ENCODE peak calls at places on chromosome 6, in five cellular contexts. M is GM12878, Y is prostate gland, J is stomach, U is HCT116. D is an unnamed sample.

GRCh38 chr6:109767961-109768360 is 76.9 kb downstream of the FIG4 start:
- DNase-seq in M (no peak), Y (no peak), J (no peak), U (no peak), D (no peak)

GRCh38 chr6:82239597-82239996 is 7.9 kb downstream of the IBTK start:
- DNase-seq in M (no peak), Y (no peak), J (no peak), U (no peak), D (no peak)

GRCh38 chr6:158014505-158015187 is 33.0 kb downstream of the SYNJ2 start:
- DNase-seq in M (no peak), Y (no peak), J (no peak), U (no peak), D (peak)

GRCh38 chr6:7247828-7248227 is 65.2 kb downstream of the SSR1 start:
- DNase-seq in M (no peak), Y (no peak), J (no peak), U (no peak), D (no peak)

GRCh38 chr6:45901777-45902650 is 113.6 kb downstream of the CLIC5 start:
- DNase-seq in M (no peak), Y (no peak), J (no peak), U (no peak), D (no peak)

GRCh38 chr6:110325197-110325596 is 33.0 kb downstream of the METTL24 start:
- DNase-seq in M (no peak), Y (peak), J (no peak), U (no peak), D (no peak)

GRCh38 chr6:108502826-108503225 is 57.9 kb upstream of the FOXO3 start:
- DNase-seq in M (no peak), Y (no peak), J (no peak), U (no peak), D (no peak)

GRCh38 chr6:41625442-41625841 is 12.8 kb upstream of the MDFI start:
- DNase-seq in M (no peak), Y (peak), J (no peak), U (no peak), D (no peak)

GRCh38 chr6:26358511-26358981 is 6.5 kb upstream of the BTN3A2 start:
- DNase-seq in M (peak), Y (no peak), J (no peak), U (no peak), D (no peak)

GRCh38 chr6:163577404-163577803 is 162.9 kb downstream of the QKI start:
- DNase-seq in M (no peak), Y (no peak), J (no peak), U (no peak), D (no peak)

GRCh38 chr6:137206562-137206961 is 12.6 kb downstream of the IFNGR1 start:
- DNase-seq in M (no peak), Y (no peak), J (no peak), U (no peak), D (no peak)

GRCh38 chr6:137210903-137211302 is 8.3 kb downstream of the IFNGR1 start:
- DNase-seq in M (no peak), Y (no peak), J (no peak), U (no peak), D (no peak)

GRCh38 chr6:137203256-137203655 is 15.9 kb downstream of the IFNGR1 start:
- DNase-seq in M (no peak), Y (no peak), J (no peak), U (no peak), D (no peak)

GRCh38 chr6:137211910-137212309 is 7.3 kb downstream of the IFNGR1 start:
- DNase-seq in M (no peak), Y (no peak), J (no peak), U (no peak), D (no peak)

GRCh38 chr6:137208279-137208678 is 10.9 kb downstream of the IFNGR1 start:
- DNase-seq in M (no peak), Y (no peak), J (no peak), U (no peak), D (no peak)
- TF ChIP-seq POLR2AphosphoS5 in M (no peak), Y (no peak), J (no peak), U (no peak), D (no peak)

DNA sequence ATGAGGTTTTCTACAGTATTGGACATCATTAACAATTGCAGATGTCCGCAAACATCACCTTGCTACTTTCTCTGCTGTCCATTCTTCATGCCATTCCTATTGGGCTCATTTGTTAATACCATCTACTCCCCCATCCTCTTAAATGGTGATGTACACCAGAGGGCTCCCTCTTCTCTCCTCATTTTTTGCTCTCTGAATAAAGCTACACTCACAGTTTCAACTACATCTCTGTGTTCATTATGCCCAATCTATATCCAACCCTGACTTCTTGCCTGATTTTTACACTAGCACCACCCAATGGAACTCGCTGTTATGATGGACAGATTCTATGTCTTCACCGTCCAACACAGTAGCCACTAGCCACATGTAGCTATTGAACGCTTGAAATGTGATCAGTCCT is 288.1 kb upstream of the ID4 start:
- DNase-seq in M (no peak), Y (no peak), J (no peak), U (no peak), D (no peak)
- TF ChIP-seq CTCF in M (no peak), Y (no peak), J (no peak), U (no peak), D (no peak)

DNA sequence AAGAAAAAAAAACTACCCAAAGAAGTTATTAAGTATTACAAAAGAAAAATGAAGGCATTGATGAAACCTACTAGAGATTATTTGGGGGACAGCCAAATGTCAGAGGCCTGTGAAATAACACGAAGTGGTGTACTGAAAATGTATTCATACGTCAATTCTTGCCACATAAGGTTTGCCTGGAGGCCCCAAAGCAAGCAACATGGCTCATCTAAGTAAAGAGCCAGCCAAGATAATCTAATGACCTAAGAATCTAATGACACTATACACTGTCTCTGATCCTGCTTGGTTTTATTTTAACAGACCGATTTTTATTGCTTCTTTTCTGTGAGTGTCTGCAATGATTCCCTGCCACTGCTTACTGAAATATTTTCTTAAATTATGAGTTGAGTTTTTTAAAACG is 34.7 kb downstream of the FILIP1 start:
- DNase-seq in M (no peak), Y (no peak), J (no peak), U (no peak), D (no peak)
- TF ChIP-seq POLR2AphosphoS5 in M (no peak), Y (no peak), J (no peak), U (no peak), D (no peak)

DNA sequence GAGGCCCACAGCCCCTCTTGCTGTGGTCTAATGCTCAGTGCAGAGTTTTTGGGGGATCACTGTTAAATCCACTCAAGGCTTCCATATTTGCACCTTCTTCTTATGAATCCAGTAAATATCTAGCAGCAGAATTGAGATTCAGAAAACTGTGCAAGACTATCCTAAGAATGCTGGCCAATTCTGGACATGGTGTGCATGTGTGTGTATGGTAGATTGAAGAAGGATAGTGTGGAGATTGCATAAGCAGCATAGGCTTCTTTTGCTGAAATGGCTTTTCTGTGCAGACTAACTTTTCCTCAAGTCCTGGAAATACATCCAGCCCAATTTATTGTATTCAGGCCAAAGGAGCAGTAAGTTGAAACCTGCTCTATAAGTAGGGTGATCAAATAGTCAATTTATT is 39.7 kb downstream of the FBXO9 start:
- DNase-seq in M (no peak), Y (no peak), J (no peak), U (no peak), D (no peak)
- TF ChIP-seq CTCF in M (no peak), Y (no peak), J (no peak), U (no peak), D (no peak)

DNA sequence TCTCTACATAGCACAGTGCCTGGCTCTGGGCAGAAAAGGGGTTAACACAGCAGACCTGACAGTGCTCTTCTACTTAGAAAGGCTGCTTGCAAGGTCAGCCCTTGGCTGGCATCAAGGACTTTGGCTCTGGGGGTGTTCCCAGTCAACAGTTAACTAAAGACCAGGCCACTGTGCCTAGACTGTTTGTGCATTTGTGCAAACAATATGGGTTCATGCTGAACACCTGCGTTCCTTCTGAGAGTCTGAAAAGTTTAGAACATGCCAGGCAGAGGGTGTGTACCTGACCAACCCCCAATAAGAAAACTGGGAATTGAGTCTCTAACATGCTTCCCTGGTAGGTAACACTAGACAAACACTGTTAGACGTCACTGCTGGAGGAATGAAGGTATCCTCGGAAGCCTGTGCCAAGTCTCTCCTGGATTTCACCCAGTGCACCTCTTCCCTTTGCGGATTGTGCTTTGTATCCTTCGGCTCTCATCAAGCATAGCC is 110.7 kb downstream of the PDE10A start:
- DNase-seq in M (no peak), Y (peak), J (peak), U (no peak), D (no peak)
- TF ChIP-seq POLR2AphosphoS5 in M (no peak), Y (peak), J (no peak), U (no peak), D (no peak)

DNA sequence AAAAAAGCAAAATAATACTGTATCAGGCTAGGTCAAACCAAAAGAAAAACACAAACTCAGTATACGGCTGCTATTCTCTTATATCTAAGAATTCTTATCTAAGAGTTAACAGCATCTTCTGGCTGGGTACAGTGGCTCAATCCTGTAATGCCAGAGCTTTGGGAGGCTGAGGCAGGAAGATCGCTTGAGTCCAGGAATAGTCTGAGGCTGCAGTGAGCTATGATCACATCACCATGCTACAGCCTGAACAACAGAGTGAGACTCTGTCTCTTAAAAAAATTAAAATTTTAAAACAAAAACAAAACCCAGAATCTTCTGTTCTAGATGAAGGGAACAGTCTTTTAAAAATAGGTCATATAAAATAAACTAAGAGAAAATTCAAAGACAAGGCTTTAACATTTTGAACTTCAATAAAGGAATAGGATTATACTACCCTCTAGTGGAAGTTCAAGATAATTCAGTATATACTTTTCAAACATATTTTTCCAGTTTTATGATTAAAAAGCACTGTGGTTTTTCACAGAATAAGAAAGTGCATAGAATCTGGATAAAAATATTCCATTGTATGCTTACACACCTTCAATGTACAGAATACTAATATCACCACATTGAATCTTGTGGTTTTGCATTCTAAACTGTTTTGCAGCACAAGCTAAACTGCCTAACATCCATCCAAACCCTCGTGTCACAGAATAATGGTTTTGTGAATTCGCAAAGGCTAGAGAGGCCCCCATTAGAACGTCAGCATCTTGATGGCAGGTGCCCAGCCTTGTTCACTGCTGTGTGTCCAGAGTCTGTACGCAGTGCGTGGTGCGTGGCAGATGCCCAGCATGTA is 39.3 kb downstream of the DTNBP1 start:
- DNase-seq in M (no peak), Y (no peak), J (no peak), U (no peak), D (no peak)
- TF ChIP-seq CTCF in M (peak), Y (peak), J (peak), U (no peak), D (peak)

GRCh38 chr6:105851586-105851985 is 234.6 kb upstream of the PRDM1 start:
- DNase-seq in M (no peak), Y (no peak), J (no peak), U (no peak), D (no peak)

GRCh38 chr6:105847433-105847832 is 238.7 kb upstream of the PRDM1 start:
- DNase-seq in M (no peak), Y (no peak), J (no peak), U (no peak), D (no peak)

GRCh38 chr6:105851181-105851580 is 235.0 kb upstream of the PRDM1 start:
- DNase-seq in M (no peak), Y (no peak), J (no peak), U (no peak), D (no peak)

GRCh38 chr6:105849741-105850140 is 236.4 kb upstream of the PRDM1 start:
- DNase-seq in M (no peak), Y (no peak), J (no peak), U (no peak), D (no peak)

GRCh38 chr6:105850636-105851035 is 235.5 kb upstream of the PRDM1 start:
- DNase-seq in M (no peak), Y (no peak), J (no peak), U (no peak), D (no peak)
- TF ChIP-seq POLR2AphosphoS5 in M (no peak), Y (no peak), J (no peak), U (no peak), D (no peak)

GRCh38 chr6:63882208-63882607 is 246.6 kb downstream of the PHF3 start:
- DNase-seq in M (no peak), Y (no peak), J (no peak), U (peak), D (no peak)
- TF ChIP-seq CTCF in M (no peak), Y (no peak), J (peak), U (peak), D (no peak)

DNA sequence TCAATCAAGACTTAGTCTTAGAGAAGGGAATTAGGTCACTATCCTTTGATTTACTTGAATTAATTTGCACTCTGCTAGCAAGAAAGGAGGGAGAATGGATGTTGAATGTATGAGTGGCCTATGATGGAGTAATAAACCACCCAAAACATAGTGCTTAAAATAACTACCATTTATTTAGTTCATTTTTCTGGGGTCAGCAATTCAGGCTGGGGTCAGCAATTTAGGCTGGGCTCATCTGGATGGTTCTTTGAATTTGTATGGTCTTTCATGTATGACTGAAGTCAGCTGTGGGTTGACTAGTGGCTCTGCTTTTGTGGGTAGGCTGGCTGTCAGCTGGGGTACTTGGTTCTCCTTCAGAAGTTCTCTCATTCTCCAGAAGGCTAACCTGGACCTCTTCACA is 21.0 kb upstream of the LAMA4 start:
- DNase-seq in M (no peak), Y (no peak), J (no peak), U (no peak), D (no peak)
- TF ChIP-seq POLR2AphosphoS5 in M (no peak), Y (no peak), J (no peak), U (no peak), D (no peak)